ENCODE peak calls at places on chromosomes 3 and 15, in ten cellular contexts. U is CD4-positive, alpha-beta T cell; A is B cell; Q is kidney; W is left ventricle myocardium inferior; P is choroid plexus epithelial cell; T is cardiac fibroblast; R is GM13976; Y is fibroblast of the aortic adventitia; X is BE2C. D is an unnamed sample.

GRCh38 chr3:155495387-155495786 is 201.9 kb upstream of the STRIT1 start:
- DNase-seq in U (no peak), A (no peak), Q (no peak), W (no peak), P (no peak), T (peak; percentile 3), R (no peak), Y (peak; percentile 10), X (no peak), D (no peak)

GRCh38 chr3:9902372-9903237 is at the start of gene IL17RE:
- DNase-seq in U (no peak), A (no peak), Q (peak; percentile 81), W (no peak), P (no peak), T (no peak), R (no peak), Y (no peak), X (no peak), D (no peak)

GRCh38 chr3:38038447-38038911 is 529 bp upstream of the DLEC1 start:
- DNase-seq in U (peak; percentile 28), A (no peak), Q (no peak), W (no peak), P (no peak), T (peak; percentile 15), R (no peak), Y (no peak), X (no peak), D (no peak)

GRCh38 chr15:75036269-75036668 is 12.9 kb downstream of the PPCDC start:
- DNase-seq in U (no peak), A (no peak), Q (no peak), W (no peak), P (peak; percentile 49), T (peak; percentile 58), R (no peak), Y (no peak), X (no peak), D (no peak)

GRCh38 chr15:74928771-74929198 is 9.1 kb downstream of the COX5A start:
- DNase-seq in U (no peak), A (no peak), Q (no peak), W (no peak), P (no peak), T (no peak), R (no peak), Y (no peak), X (no peak), D (no peak)

GRCh38 chr3:10930641-10931040 is 61.9 kb upstream of the SLC6A1 start:
- DNase-seq in U (no peak), A (no peak), Q (peak; percentile 22), W (no peak), P (no peak), T (no peak), R (no peak), Y (no peak), X (no peak), D (no peak)

GRCh38 chr3:154540950-154541604 is 111.1 kb upstream of the GPR149 start:
- DNase-seq in U (no peak), A (no peak), Q (no peak), W (no peak), P (no peak), T (peak; percentile 70), R (no peak), Y (peak; percentile 9), X (no peak), D (no peak)

GRCh38 chr3:44117239-44117638 is 124.4 kb upstream of the TOPAZ1 start:
- DNase-seq in U (no peak), A (no peak), Q (no peak), W (no peak), P (no peak), T (no peak), R (no peak), Y (no peak), X (no peak), D (no peak)

GRCh38 chr3:13896473-13897154 is 16.7 kb upstream of the WNT7A start:
- DNase-seq in U (peak; percentile 37), A (peak; percentile 62), Q (no peak), W (no peak), P (peak; percentile 82), T (peak; percentile 65), R (peak; percentile 63), Y (peak; percentile 74), X (peak; percentile 45), D (peak; percentile 38)

GRCh38 chr3:177295116-177295515 is 97.8 kb upstream of the TBL1XR1 start:
- DNase-seq in U (no peak), A (no peak), Q (no peak), W (no peak), P (no peak), T (no peak), R (no peak), Y (no peak), X (no peak), D (no peak)

GRCh38 chr15:77574521-77575202 is 58.0 kb downstream of the LINGO1 start:
- DNase-seq in U (no peak), A (no peak), Q (no peak), W (no peak), P (no peak), T (no peak), R (no peak), Y (no peak), X (no peak), D (no peak)

GRCh38 chr15:66095871-66096710 is 157.5 kb downstream of the MEGF11 start:
- DNase-seq in U (no peak), A (no peak), Q (no peak), W (no peak), P (no peak), T (no peak), R (no peak), Y (no peak), X (no peak), D (peak; percentile 81)

GRCh38 chr15:83209333-83209732 is 1.7 kb upstream of the HDGFL3 start:
- DNase-seq in U (no peak), A (no peak), Q (no peak), W (no peak), P (no peak), T (no peak), R (no peak), Y (no peak), X (peak; percentile 15), D (no peak)
- TF ChIP-seq CTCF in U (no peak), A (no peak), Q (no peak), W (no peak), P (no peak), T (no peak), R (no peak), Y (no peak), X (peak; percentile 20), D (no peak)

GRCh38 chr3:135965129-135965505 is 411 bp upstream of the PPP2R3A start:
- DNase-seq in U (no peak), A (no peak), Q (no peak), W (no peak), P (no peak), T (no peak), R (no peak), Y (no peak), X (no peak), D (no peak)
- TF ChIP-seq CTCF in U (no peak), A (no peak), Q (no peak), W (no peak), P (no peak), T (no peak), R (no peak), Y (no peak), X (no peak), D (no peak)

DNA sequence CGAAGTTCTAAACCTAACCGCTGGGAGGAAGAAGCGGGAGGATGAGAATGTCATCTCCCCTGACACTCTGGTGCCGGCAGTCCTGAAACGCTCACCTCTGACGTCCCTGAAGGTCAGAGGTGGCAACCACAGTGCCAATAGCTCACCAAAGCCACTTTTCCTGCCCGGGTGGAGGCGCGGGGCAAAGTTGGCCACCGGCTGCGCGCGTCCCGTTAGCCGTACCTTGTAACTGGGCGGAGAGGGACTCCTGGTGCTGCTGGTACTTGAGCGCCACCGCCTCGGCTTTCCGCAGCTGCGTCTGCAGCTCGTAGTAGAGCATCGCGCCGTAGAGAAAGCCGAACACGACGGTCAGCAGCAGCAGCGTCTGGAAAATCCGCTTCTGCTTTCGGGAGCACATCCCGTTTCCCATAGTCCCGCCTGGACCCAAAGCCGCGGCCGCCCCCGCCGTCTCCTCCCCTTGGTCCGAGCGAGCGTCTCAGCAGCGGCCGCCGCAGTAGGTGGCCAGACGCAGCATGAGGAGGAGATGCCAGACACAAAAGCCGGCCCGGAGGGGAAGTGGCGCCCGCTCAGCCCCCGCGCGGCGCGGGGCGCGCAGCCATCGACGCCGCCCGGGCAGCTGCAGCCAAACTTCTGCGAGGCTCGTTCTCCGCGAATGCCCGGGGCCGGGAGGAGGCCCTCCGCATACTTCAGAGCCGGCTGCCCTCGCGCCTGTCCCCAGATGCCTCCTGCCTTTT is 680 bp downstream of the GOLIM4 start:
- DNase-seq in U (peak; percentile 4), A (peak; percentile 77), Q (peak; percentile 85), W (peak; percentile 64), P (peak; percentile 64), T (peak; percentile 78), R (peak; percentile 72), Y (peak; percentile 58), X (no peak), D (no peak)
- TF ChIP-seq CTCF in U (no peak), A (no peak), Q (no peak), W (peak; percentile 60), P (peak; percentile 39), T (peak; percentile 40), R (peak; percentile 26), Y (peak; percentile 52), X (peak; percentile 33), D (peak; percentile 4)

GRCh38 chr3:60323180-60323579 is 928.1 kb downstream of the FHIT start:
- DNase-seq in U (no peak), A (no peak), Q (no peak), W (no peak), P (no peak), T (no peak), R (no peak), Y (no peak), X (no peak), D (no peak)
- TF ChIP-seq CTCF in U (no peak), A (no peak), Q (no peak), W (no peak), P (peak; percentile 7), T (no peak), R (no peak), Y (no peak), X (no peak), D (peak; percentile 49)

DNA sequence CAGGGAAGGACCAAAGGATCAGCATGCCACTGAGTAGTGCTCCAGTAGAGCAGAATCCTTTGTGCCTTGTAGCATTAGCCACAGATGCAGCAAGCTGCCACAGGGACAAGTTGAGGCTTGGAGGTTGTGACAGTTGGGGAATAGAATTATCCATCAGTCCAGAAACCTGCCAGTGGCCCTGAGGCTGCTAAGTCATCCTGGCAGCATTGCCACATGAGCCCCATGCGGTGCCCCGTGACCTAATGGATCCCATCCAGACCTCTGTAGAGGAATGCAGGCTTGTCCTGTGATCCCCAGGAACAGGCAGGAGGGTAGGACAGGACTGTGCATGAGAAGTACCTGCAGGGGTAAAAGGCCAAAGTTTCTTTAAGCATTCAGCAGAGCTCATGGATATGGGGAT is 51.7 kb downstream of the BOC start:
- DNase-seq in U (no peak), A (no peak), Q (peak; percentile 3), W (no peak), P (no peak), T (no peak), R (no peak), Y (no peak), X (no peak), D (no peak)
- TF ChIP-seq CTCF in U (no peak), A (no peak), Q (no peak), W (no peak), P (no peak), T (no peak), R (no peak), Y (no peak), X (no peak), D (no peak)

D was measured in glutamatergic neuron.